ENCODE peak calls at places on chromosome 17, in six cellular contexts. R is HepG2, P is GM12892, K is GM12878, U is H1, S is K562. G is an unnamed sample.
A peak's percentile ranks its signal among the peaks of the same experiment; 100 is the strongest.

GRCh38 chr17:61009619-61010018 is 332.0 kb downstream of the BCAS3 start:
- DNase-seq in R (no peak), S (no peak), U (no peak), P (no peak), K (peak; percentile 43), G (no peak)

GRCh38 chr17:38528101-38528500 is 77.7 kb downstream of the SRCIN1 start:
- DNase-seq in R (no peak), S (no peak), P (no peak), U (no peak), K (no peak), G (no peak)

GRCh38 chr17:46770818-46771600 is 47.5 kb downstream of the WNT3 start:
- DNase-seq in K (no peak), S (peak; percentile 72), U (peak; percentile 75), R (peak; percentile 50), P (peak; percentile 26), G (no peak)

GRCh38 chr17:2076461-2076984 is 21.6 kb downstream of the HIC1 start:
- DNase-seq in K (no peak), U (no peak), S (no peak), R (no peak), P (no peak), G (no peak)

GRCh38 chr17:78421534-78422266 is 43.3 kb downstream of the PGS1 start:
- DNase-seq in P (peak; percentile 88), U (peak; percentile 95), R (peak; percentile 100), S (peak; percentile 86), K (peak; percentile 7), G (peak; percentile 90)

GRCh38 chr17:81132197-81132540 is 33.1 kb upstream of the PVALEF start:
- DNase-seq in R (no peak), S (no peak), U (no peak), P (no peak), K (no peak), G (no peak)

GRCh38 chr17:80879723-80880649 is 111.7 kb upstream of the CHMP6 start:
- DNase-seq in R (no peak), U (no peak), S (no peak), P (no peak), K (no peak), G (no peak)

GRCh38 chr17:27378482-27379200 is 77.6 kb upstream of the KSR1 start:
- DNase-seq in S (peak; percentile 42), P (no peak), K (no peak), R (no peak), U (no peak), G (no peak)

GRCh38 chr17:2634361-2634960 is 41.0 kb downstream of the PAFAH1B1 start:
- DNase-seq in S (no peak), R (no peak), U (no peak), K (no peak), P (no peak), G (no peak)

GRCh38 chr17:55601874-55602364 is 90.7 kb upstream of the SMIM36 start:
- DNase-seq in R (peak; percentile 39), P (no peak), U (peak; percentile 58), K (no peak), S (peak; percentile 43), G (no peak)

GRCh38 chr17:42389135-42389417 is 834 bp upstream of the STAT3 start:
- DNase-seq in U (no peak), K (no peak), S (peak; percentile 57), P (no peak), R (no peak), G (no peak)

GRCh38 chr17:76345377-76345945 is 8.3 kb downstream of the PRPSAP1 start:
- DNase-seq in K (no peak), U (no peak), P (no peak), S (peak; percentile 49), R (peak; percentile 75), G (no peak)

GRCh38 chr17:47875586-47875985 is 20.4 kb upstream of the SP2 start:
- DNase-seq in S (no peak), R (no peak), U (no peak), K (no peak), P (no peak), G (no peak)

GRCh38 chr17:29177541-29177870 is 2.7 kb downstream of the MYO18A start:
- DNase-seq in P (no peak), R (no peak), S (no peak), K (no peak), U (no peak), G (no peak)

GRCh38 chr17:9050801-9051401 is 29.6 kb downstream of the NTN1 start:
- DNase-seq in P (no peak), U (peak; percentile 59), R (no peak), S (no peak), K (no peak), G (no peak)

GRCh38 chr17:79019260-79019630 is 4.7 kb upstream of the C1QTNF1 start:
- DNase-seq in S (no peak), U (no peak), K (no peak), P (no peak), R (no peak), G (no peak)

GRCh38 chr17:7004398-7005253 is 7.8 kb upstream of the RNASEK start:
- DNase-seq in P (no peak), K (peak; percentile 26), R (peak; percentile 76), U (peak; percentile 53), S (peak; percentile 69), G (peak; percentile 65)

GRCh38 chr17:48478224-48479013 is 48.4 kb upstream of the SKAP1 start:
- DNase-seq in R (no peak), K (peak; percentile 84), S (peak; percentile 90), U (no peak), P (peak; percentile 45), G (peak; percentile 41)

GRCh38 chr17:68711858-68712257 is 110.7 kb upstream of the FAM20A start:
- DNase-seq in U (no peak), P (no peak), K (no peak), S (no peak), R (no peak), G (no peak)

GRCh38 chr17:51860934-51861561 is 297.5 kb downstream of the CA10 start:
- DNase-seq in S (peak; percentile 19), U (peak; percentile 81), R (peak; percentile 44), P (peak; percentile 2), K (no peak), G (no peak)

GRCh38 chr17:47615766-47616424 is 33.8 kb upstream of the KPNB1 start:
- DNase-seq in U (no peak), P (no peak), K (peak; percentile 16), R (peak; percentile 52), S (peak; percentile 64), G (no peak)

GRCh38 chr17:66944365-66945203 is 19.9 kb upstream of the CACNG4 start:
- DNase-seq in K (no peak), S (peak; percentile 18), P (no peak), R (no peak), U (no peak), G (no peak)
- TF ChIP-seq POLR2AphosphoS5 in K (no peak), S (no peak), P (no peak), R (no peak), U (no peak), G (no peak)

GRCh38 chr17:70168044-70168978 is 1.0 kb upstream of the KCNJ2 start:
- DNase-seq in R (no peak), S (peak; percentile 63), P (peak; percentile 5), U (peak; percentile 65), K (no peak), G (peak; percentile 20)
- TF ChIP-seq POLR2A in R (no peak), S (no peak), P (no peak), U (no peak), K (no peak), G (no peak)

DNA sequence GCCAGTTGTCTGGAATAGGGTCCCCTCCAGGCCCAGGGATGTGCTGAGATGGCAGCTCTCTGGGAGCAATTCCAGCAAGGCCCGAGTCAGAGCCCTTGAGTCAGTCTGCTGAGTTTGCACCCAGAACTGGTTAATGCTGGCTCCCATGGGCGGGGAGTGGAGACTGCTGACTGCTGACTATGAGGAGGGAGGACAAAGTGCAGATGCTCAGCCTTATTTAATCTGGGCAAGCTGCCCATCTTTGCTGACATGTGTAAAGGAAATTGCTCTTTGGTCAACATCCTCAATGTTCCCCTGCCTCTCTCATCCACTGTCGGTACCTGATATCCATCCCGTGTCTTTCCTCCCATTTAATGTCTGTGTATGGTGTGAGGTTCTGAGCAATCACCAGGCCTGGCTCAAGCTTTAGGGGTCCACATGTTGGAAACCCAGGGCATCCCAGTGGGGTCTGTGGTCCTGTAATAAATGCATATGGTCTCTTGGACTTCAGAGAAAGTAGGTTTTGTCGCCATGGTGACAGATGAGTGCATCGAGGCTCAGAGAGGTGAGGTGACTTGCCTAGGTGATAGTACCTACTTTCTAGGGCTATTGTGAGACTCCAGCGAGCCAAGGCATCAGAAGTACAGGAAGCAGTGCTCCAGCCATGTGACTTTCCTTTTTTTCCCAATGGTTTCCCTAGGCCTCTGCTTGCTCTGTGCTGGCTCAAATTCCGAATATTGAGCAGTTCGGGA is 20.0 kb upstream of the RNF135 start:
- DNase-seq in P (no peak), U (no peak), R (peak; percentile 91), K (no peak), S (no peak), G (no peak)
- TF ChIP-seq TAF1 in P (no peak), U (no peak), R (no peak), K (no peak), S (no peak), G (no peak)

GRCh38 chr17:58677204-58677880 is 14.5 kb downstream of the TEX14 start:
- DNase-seq in R (no peak), S (no peak), K (no peak), U (no peak), P (no peak), G (no peak)

GRCh38 chr17:58684003-58684402 is 7.8 kb downstream of the TEX14 start:
- DNase-seq in U (no peak), P (no peak), S (no peak), K (no peak), R (no peak), G (no peak)

GRCh38 chr17:58680038-58680369 is 11.8 kb downstream of the TEX14 start:
- DNase-seq in K (no peak), P (no peak), S (no peak), R (no peak), U (no peak), G (no peak)

DNA sequence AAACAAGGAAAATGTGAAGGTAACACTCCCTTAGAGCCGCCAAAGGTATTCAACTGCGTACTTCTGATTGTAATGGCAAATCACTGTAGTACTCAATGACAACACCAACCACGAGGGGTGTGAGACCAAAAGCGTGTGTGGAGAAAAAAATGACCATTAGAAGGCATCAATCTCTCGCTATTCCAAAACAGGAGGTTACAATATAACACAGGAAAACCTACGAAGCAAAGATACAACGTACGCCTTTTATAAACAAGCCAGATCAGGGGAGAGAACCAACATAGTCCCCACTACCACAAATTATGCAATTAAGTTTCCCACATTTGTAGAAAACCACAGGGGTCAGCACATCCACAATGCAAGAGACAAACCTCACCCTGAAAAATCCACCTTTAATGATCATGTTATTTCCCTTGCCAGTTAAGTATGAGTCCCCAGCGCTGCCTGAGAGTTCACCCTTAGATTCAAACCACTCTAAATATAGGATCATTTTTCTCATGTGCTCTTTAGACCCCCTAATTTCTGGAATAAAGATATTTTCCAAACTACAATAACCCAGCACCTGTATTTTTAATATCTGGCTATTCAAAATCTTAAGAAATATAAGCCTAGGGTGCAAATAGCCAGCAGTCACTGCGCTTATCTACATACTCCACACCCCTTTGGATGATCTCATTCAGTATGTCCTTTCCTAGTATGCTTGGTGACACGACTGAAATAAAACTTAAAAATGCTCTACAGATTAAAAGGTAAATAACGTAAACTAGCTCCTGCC is 12.4 kb downstream of the TEX14 start:
- DNase-seq in S (peak; percentile 93), P (no peak), U (no peak), R (peak; percentile 78), K (peak; percentile 89), G (peak; percentile 39)
- TF ChIP-seq POLR2AphosphoS5 in S (peak; percentile 100), P (peak; percentile 100), U (peak; percentile 99), R (peak; percentile 100), K (peak; percentile 100), G (peak; percentile 100)

GRCh38 chr17:43416998-43417891 is 18.5 kb downstream of the ARL4D start:
- DNase-seq in P (no peak), R (no peak), U (no peak), K (no peak), S (no peak), G (no peak)
- TF ChIP-seq POLR2A in P (no peak), R (no peak), U (no peak), K (no peak), S (no peak), G (no peak)